ENCODE peak calls at places on chromosomes 6 and 20, in four cellular contexts. One of them, this sample, is unnamed. For H3K4me1, the result is how much of the 10 kb centered on the place peaks cover.

GRCh38 chr6:7146079-7146828 is 38.5 kb downstream of the RREB1 start:
- DNase-seq in K562: no peak
- DNase-seq in ovary: peak
- DNase-seq in A673: no peak
- DNase-seq in this sample: no peak

GRCh38 chr6:74826318-74826717 is 379.5 kb downstream of the COL12A1 start:
- DNase-seq in K562: no peak
- DNase-seq in ovary: no peak
- DNase-seq in A673: no peak
- DNase-seq in this sample: no peak

GRCh38 chr6:129598244-129599187 is 111.5 kb downstream of the ARHGAP18 start:
- DNase-seq in K562: peak
- DNase-seq in ovary: no peak
- DNase-seq in A673: peak
- DNase-seq in this sample: no peak

GRCh38 chr6:131250121-131250520 is 114.9 kb downstream of the AKAP7 start:
- DNase-seq in K562: no peak
- DNase-seq in ovary: peak
- DNase-seq in A673: peak
- DNase-seq in this sample: no peak

GRCh38 chr20:37669773-37670236 is 24.0 kb upstream of the CTNNBL1 start:
- DNase-seq in K562: no peak
- DNase-seq in ovary: no peak
- DNase-seq in A673: no peak
- DNase-seq in this sample: peak

GRCh38 chr6:152399409-152399808 is 237.8 kb downstream of the SYNE1 start:
- DNase-seq in K562: no peak
- DNase-seq in ovary: no peak
- DNase-seq in A673: no peak
- DNase-seq in this sample: no peak

GRCh38 chr6:167396659-167397490 is 72.0 kb downstream of the TTLL2 start:
- DNase-seq in K562: no peak
- DNase-seq in ovary: no peak
- DNase-seq in A673: no peak
- DNase-seq in this sample: no peak

GRCh38 chr20:46361386-46361785 is 45.0 kb downstream of the ELMO2 start:
- DNase-seq in K562: no peak
- DNase-seq in ovary: no peak
- DNase-seq in A673: no peak
- DNase-seq in this sample: no peak

GRCh38 chr6:15184441-15184861 is 61.4 kb upstream of the JARID2 start:
- DNase-seq in K562: no peak
- DNase-seq in ovary: no peak
- DNase-seq in A673: peak
- DNase-seq in this sample: no peak

GRCh38 chr6:91482498-91482897 is 895.6 kb upstream of the MAP3K7 start:
- DNase-seq in K562: no peak
- DNase-seq in ovary: no peak
- DNase-seq in A673: peak
- DNase-seq in this sample: no peak

GRCh38 chr6:15171026-15171425 is 74.8 kb upstream of the JARID2 start:
- DNase-seq in K562: no peak
- DNase-seq in ovary: no peak
- DNase-seq in A673: no peak
- DNase-seq in this sample: no peak

GRCh38 chr6:124223596-124223995 is 419.9 kb downstream of the NKAIN2 start:
- DNase-seq in K562: no peak
- DNase-seq in ovary: no peak
- DNase-seq in A673: peak
- DNase-seq in this sample: no peak

GRCh38 chr6:78947529-78947928 is 80.2 kb downstream of the IRAK1BP1 start:
- DNase-seq in K562: no peak
- DNase-seq in ovary: no peak
- DNase-seq in A673: no peak
- DNase-seq in this sample: no peak

GRCh38 chr6:35969676-35970075 is 48.8 kb upstream of the SRPK1 start:
- DNase-seq in K562: no peak
- DNase-seq in ovary: no peak
- DNase-seq in A673: no peak
- DNase-seq in this sample: no peak

GRCh38 chr20:9323622-9324021 is 190.8 kb upstream of the LAMP5 start:
- DNase-seq in K562: no peak
- DNase-seq in ovary: no peak
- DNase-seq in A673: peak
- DNase-seq in this sample: peak

GRCh38 chr6:57262901-57263694 is 41.0 kb upstream of the RAB23 start:
- DNase-seq in K562: no peak
- DNase-seq in ovary: no peak
- DNase-seq in A673: no peak
- DNase-seq in this sample: no peak

GRCh38 chr6:73079611-73079955 is 145.7 kb downstream of the KHDC1L start:
- DNase-seq in K562: no peak
- DNase-seq in ovary: no peak
- DNase-seq in A673: peak
- DNase-seq in this sample: no peak

GRCh38 chr6:46453756-46454316 is 37.4 kb downstream of the RCAN2 start:
- DNase-seq in K562: no peak
- DNase-seq in ovary: no peak
- DNase-seq in A673: no peak
- DNase-seq in this sample: no peak

GRCh38 chr6:11093065-11093590 is 506 bp upstream of the SMIM13 start:
- DNase-seq in K562: no peak
- DNase-seq in ovary: no peak
- DNase-seq in A673: peak
- DNase-seq in this sample: no peak

GRCh38 chr6:45421700-45422540 is 44.2 kb upstream of the SUPT3H start:
- DNase-seq in K562: peak
- DNase-seq in ovary: peak
- DNase-seq in A673: peak
- DNase-seq in this sample: peak

GRCh38 chr6:138572200-138572875 is 73.0 kb upstream of the NHSL1 start:
- DNase-seq in K562: no peak
- DNase-seq in ovary: peak
- DNase-seq in A673: peak
- DNase-seq in this sample: peak

GRCh38 chr6:160929831-160930230 is 61.7 kb upstream of the MAP3K4 start:
- DNase-seq in K562: no peak
- DNase-seq in ovary: no peak
- DNase-seq in A673: no peak
- DNase-seq in this sample: no peak

GRCh38 chr6:160933256-160933655 is 58.3 kb upstream of the MAP3K4 start:
- DNase-seq in K562: no peak
- DNase-seq in ovary: no peak
- DNase-seq in A673: no peak
- DNase-seq in this sample: no peak

GRCh38 chr6:160927416-160927815 is 64.2 kb upstream of the MAP3K4 start:
- DNase-seq in K562: no peak
- DNase-seq in ovary: no peak
- DNase-seq in A673: no peak
- DNase-seq in this sample: no peak

GRCh38 chr6:160931378-160932343 is 59.9 kb upstream of the MAP3K4 start:
- DNase-seq in K562: no peak
- DNase-seq in ovary: no peak
- DNase-seq in A673: no peak
- DNase-seq in this sample: no peak

GRCh38 chr6:160930547-160931377 is 60.8 kb upstream of the MAP3K4 start:
- DNase-seq in K562: no peak
- DNase-seq in ovary: peak
- DNase-seq in A673: peak
- DNase-seq in this sample: peak
- H3K4me3 ChIP-seq in K562: no peak
- H3K4me3 ChIP-seq in ovary: peak
- H3K4me3 ChIP-seq in A673: peak
- H3K4me3 ChIP-seq in this sample: peak

DNA sequence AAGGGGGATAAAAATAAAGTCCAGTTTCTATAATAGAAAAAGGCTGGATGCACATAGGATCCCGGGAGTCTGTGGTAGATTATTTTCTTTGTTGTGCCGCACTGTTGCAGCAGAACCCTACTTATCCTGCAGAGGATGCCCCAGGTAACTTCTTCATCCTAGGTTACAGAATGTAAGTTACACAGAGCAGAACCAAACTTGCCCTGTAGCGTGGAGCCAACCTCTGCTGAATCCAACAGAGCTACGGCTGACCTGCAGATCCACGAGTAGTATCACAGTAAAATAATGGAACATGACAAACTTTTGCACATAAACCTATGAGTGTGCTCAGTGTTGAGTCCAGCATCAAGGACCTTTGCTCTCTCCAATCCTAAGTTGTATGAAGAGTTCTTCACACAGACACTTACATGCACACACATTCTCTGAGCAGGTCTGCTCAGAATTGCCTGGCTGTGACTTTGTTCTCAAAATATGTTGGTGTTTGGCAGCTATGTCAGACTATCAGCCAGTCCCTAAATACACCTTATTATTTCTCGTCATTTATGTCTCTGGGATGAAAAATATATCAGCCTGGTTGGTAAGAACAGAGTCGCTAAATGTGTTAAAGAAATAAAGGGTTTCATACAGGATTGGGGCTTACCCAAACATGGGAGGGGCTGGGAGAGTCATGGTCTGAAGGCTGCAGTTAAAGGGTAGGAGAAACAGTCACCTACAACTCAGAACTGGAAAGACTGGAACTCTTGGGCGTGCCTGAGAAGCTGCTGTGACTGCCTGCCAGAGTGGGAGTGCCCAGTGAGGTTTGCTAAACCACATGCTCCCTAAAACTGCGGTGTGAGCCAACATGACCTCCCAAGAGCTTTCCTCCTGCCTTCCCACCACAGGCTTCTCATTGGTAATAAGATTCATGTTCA is 165.1 kb upstream of the SLC24A3 start:
- DNase-seq in K562: no peak
- DNase-seq in ovary: no peak
- DNase-seq in A673: no peak
- DNase-seq in this sample: no peak
- TF ChIP-seq CTCF in K562: no peak
- TF ChIP-seq CTCF in ovary: no peak
- TF ChIP-seq CTCF in A673: no peak
- TF ChIP-seq CTCF in this sample: no peak

DNA sequence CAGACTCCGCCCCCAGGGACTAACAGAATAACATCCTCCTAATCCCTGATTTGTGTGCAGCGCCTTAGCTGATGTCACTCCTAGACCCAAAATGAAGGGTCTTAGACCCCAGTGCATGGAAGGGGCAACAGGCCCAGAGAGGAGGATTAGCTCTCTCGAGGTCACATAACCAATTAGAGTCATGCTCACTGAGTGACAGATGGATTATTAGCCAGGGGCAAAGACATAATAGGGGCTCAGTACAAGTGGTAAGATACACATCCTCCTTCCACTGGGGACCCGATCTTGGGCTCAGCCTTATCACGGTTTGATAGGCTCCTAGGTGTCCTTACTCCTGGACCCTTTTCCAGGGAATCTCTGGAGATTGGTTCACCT is 851 bp downstream of the TP53INP2 start:
- DNase-seq in K562: no peak
- DNase-seq in ovary: no peak
- DNase-seq in A673: no peak
- DNase-seq in this sample: no peak
- H3K4me1 ChIP-seq in K562: under half
- H3K4me1 ChIP-seq in ovary: under half
- H3K4me1 ChIP-seq in A673: under half
- H3K4me1 ChIP-seq in this sample: under half

GRCh38 chr20:38729767-38730166 is 5.5 kb downstream of the SLC32A1 start:
- DNase-seq in K562: no peak
- DNase-seq in ovary: no peak
- DNase-seq in A673: no peak
- DNase-seq in this sample: no peak

GRCh38 chr20:38730167-38730988 is 6.1 kb downstream of the SLC32A1 start:
- DNase-seq in K562: no peak
- DNase-seq in ovary: no peak
- DNase-seq in A673: no peak
- DNase-seq in this sample: no peak

GRCh38 chr20:38732981-38733380 is 8.7 kb downstream of the SLC32A1 start:
- DNase-seq in K562: no peak
- DNase-seq in ovary: no peak
- DNase-seq in A673: no peak
- DNase-seq in this sample: no peak

GRCh38 chr20:38730989-38731737 is 6.9 kb downstream of the SLC32A1 start:
- DNase-seq in K562: peak
- DNase-seq in ovary: peak
- DNase-seq in A673: peak
- DNase-seq in this sample: peak

DNA sequence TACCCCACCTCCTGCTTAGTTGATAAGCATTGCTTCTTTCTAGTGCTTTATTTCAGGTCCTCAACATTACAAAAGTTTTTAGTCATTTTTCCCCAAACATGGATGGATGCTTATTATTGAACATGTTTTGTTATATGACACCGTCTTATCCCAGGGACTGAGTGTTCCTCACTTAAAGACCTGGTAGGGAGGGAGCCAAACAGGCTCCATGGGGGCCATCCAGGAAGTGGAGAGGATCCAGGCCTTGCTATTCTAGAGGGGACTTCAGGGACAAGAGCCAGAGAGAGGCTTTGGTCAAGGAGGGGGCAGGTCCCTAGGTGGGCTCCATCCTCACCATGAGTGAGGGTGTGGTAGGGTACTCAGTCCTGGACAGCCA is 7.4 kb downstream of the SLC32A1 start:
- DNase-seq in K562: no peak
- DNase-seq in ovary: no peak
- DNase-seq in A673: no peak
- DNase-seq in this sample: no peak
- H3K4me3 ChIP-seq in K562: no peak
- H3K4me3 ChIP-seq in ovary: no peak
- H3K4me3 ChIP-seq in A673: no peak
- H3K4me3 ChIP-seq in this sample: no peak

DNA sequence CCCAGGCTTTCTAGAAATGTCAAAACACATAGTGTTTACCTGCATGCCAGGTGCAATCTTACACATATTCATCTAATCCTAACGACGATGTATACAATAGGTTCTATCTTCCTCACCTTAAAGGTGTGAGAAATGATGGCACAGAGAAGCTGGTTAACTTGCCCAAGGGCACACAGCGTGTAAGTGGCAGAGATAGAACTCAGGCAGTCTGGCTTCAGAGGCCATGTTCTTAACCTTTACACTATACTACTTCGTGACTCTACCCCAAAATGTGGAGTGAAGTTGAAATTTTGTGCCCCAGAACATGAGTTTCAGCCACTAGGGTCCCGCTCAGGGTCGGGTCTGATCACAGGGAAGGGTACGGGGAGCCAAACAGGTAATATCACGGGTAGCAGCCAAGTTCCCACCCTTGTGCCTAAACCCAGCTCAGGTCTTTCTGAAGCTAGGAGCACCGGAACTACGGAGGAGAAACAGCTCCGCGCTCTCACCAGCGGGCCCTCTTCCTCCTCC is 523 bp downstream of the VPS52 start:
- DNase-seq in K562: peak
- DNase-seq in ovary: no peak
- DNase-seq in A673: no peak
- DNase-seq in this sample: no peak
- TF ChIP-seq CTCF in K562: peak
- TF ChIP-seq CTCF in ovary: peak
- TF ChIP-seq CTCF in A673: no peak
- TF ChIP-seq CTCF in this sample: peak